ENCODE peak calls at places on chromosomes 4 and X, in four cellular contexts. B, U, E and I are unnamed samples.

GRCh38 chrX:148601034-148601433 is 100.6 kb downstream of the AFF2 start:
- DNase-seq in E (no peak), B (no peak), U (no peak), I (peak)

GRCh38 chr4:2482192-2482591 is 13.3 kb downstream of the RNF4 start:
- DNase-seq in B (no peak), U (no peak), E (no peak), I (no peak)

GRCh38 chr4:128862608-128863313 is 53.3 kb downstream of the JADE1 start:
- DNase-seq in E (no peak), U (no peak), B (peak), I (peak)

GRCh38 chr4:22434895-22435294 is 81.0 kb downstream of the ADGRA3 start:
- DNase-seq in U (peak), E (peak), B (peak), I (peak)

GRCh38 chr4:166077782-166078181 is 204.7 kb downstream of the TLL1 start:
- DNase-seq in U (no peak), E (no peak), B (no peak), I (no peak)

GRCh38 chr4:98602270-98602669 is 56.1 kb downstream of the TSPAN5 start:
- DNase-seq in B (no peak), E (no peak), U (no peak), I (no peak)

GRCh38 chr4:80215449-80216052 is 18.2 kb downstream of the PRDM8 start:
- DNase-seq in B (peak), U (no peak), E (no peak), I (peak)

GRCh38 chrX:920234-920799 is 289.7 kb downstream of the SHOX start:
- DNase-seq in B (no peak), U (no peak), E (no peak), I (no peak)

GRCh38 chrX:74195605-74196004 is 108.4 kb upstream of the ZCCHC13 start:
- DNase-seq in E (no peak), U (no peak), B (no peak), I (no peak)

GRCh38 chr4:86640469-86640868 is 46.4 kb downstream of the PTPN13 start:
- DNase-seq in U (no peak), E (no peak), B (peak), I (no peak)

GRCh38 chr4:84691170-84691691 is 108.3 kb downstream of the CDS1 start:
- DNase-seq in U (no peak), E (no peak), B (peak), I (peak)

GRCh38 chr4:123064390-123064789 is 142.0 kb upstream of the NUDT6 start:
- DNase-seq in U (no peak), B (peak), E (no peak), I (no peak)

GRCh38 chrX:153765138-153766079 is 1.4 kb downstream of the PLXNB3 start:
- DNase-seq in U (peak), E (no peak), B (peak), I (peak)

GRCh38 chr4:7756561-7757355 is 182.9 kb downstream of the AFAP1 start:
- DNase-seq in U (no peak), B (no peak), E (no peak), I (no peak)

GRCh38 chr4:70902577-70903281 is 560 bp downstream of the MOB1B start:
- DNase-seq in E (peak), B (peak), U (no peak), I (peak)

GRCh38 chr4:5809216-5809776 is 83.6 kb downstream of the CRMP1 start:
- DNase-seq in E (no peak), B (peak), U (no peak), I (no peak)

GRCh38 chrX:39755152-39756032 is 342.4 kb downstream of the BCOR start:
- DNase-seq in E (peak), B (peak), U (peak), I (peak)

GRCh38 chr4:7769936-7770674 is 169.6 kb downstream of the AFAP1 start:
- DNase-seq in E (peak), B (peak), U (no peak), I (no peak)

GRCh38 chr4:86556791-86557415 is 37.2 kb upstream of the PTPN13 start:
- DNase-seq in B (no peak), E (no peak), U (no peak), I (no peak)

GRCh38 chr4:186761281-186761897 is 37.7 kb upstream of the FAT1 start:
- DNase-seq in B (no peak), U (no peak), E (no peak), I (no peak)

GRCh38 chr4:95318483-95318882 is 230.3 kb downstream of the UNC5C start:
- DNase-seq in E (no peak), B (no peak), U (no peak), I (no peak)

GRCh38 chr4:101865501-101866062 is 75.1 kb downstream of the BANK1 start:
- DNase-seq in B (peak), E (no peak), U (no peak), I (peak)

GRCh38 chr4:117817316-117817715 is 217.0 kb upstream of the NDST3 start:
- DNase-seq in B (peak), U (no peak), E (no peak), I (peak)

GRCh38 chrX:153634236-153634635 is 12.8 kb upstream of the DUSP9 start:
- DNase-seq in U (no peak), B (no peak), E (no peak), I (no peak)

GRCh38 chr4:174222266-174222872 is 61.1 kb downstream of the FBXO8 start:
- DNase-seq in B (peak), U (no peak), E (peak), I (peak)

GRCh38 chr4:99857302-99857701 is 36.9 kb downstream of the LAMTOR3 start:
- DNase-seq in E (no peak), B (no peak), U (no peak), I (no peak)

GRCh38 chrX:129930941-129931410 is 25.0 kb downstream of the UTP14A start:
- DNase-seq in B (no peak), U (no peak), E (no peak), I (no peak)

GRCh38 chrX:53440631-53441517 is 6.7 kb upstream of the HSD17B10 start:
- DNase-seq in E (no peak), B (peak), U (peak), I (peak)

GRCh38 chrX:9466115-9466495 is 1.2 kb downstream of the TBL1X start:
- DNase-seq in B (peak), U (peak), E (no peak), I (peak)

GRCh38 chr4:6641164-6641970 is 882 bp downstream of the MRFAP1 start:
- DNase-seq in B (peak), E (no peak), U (no peak), I (peak)

GRCh38 chr4:61397174-61397573 is 197.0 kb downstream of the ADGRL3 start:
- DNase-seq in B (peak), U (no peak), E (no peak), I (peak)
- H2BK5ac ChIP-seq in B (no peak), U (no peak), E (no peak), I (no peak)

GRCh38 chr4:108622022-108622421 is 1.6 kb downstream of the RPL34 start:
- DNase-seq in E (no peak), B (no peak), U (no peak), I (no peak)

GRCh38 chr4:108622828-108623227 is 2.5 kb downstream of the RPL34 start:
- DNase-seq in E (no peak), B (no peak), U (no peak), I (no peak)

GRCh38 chr4:108620101-108620932 is at the start of gene RPL34:
- DNase-seq in E (peak), U (peak), B (peak), I (peak)

GRCh38 chr4:108619372-108620100 is 840 bp upstream of the RPL34 start:
- DNase-seq in E (no peak), U (no peak), B (no peak), I (no peak)

DNA sequence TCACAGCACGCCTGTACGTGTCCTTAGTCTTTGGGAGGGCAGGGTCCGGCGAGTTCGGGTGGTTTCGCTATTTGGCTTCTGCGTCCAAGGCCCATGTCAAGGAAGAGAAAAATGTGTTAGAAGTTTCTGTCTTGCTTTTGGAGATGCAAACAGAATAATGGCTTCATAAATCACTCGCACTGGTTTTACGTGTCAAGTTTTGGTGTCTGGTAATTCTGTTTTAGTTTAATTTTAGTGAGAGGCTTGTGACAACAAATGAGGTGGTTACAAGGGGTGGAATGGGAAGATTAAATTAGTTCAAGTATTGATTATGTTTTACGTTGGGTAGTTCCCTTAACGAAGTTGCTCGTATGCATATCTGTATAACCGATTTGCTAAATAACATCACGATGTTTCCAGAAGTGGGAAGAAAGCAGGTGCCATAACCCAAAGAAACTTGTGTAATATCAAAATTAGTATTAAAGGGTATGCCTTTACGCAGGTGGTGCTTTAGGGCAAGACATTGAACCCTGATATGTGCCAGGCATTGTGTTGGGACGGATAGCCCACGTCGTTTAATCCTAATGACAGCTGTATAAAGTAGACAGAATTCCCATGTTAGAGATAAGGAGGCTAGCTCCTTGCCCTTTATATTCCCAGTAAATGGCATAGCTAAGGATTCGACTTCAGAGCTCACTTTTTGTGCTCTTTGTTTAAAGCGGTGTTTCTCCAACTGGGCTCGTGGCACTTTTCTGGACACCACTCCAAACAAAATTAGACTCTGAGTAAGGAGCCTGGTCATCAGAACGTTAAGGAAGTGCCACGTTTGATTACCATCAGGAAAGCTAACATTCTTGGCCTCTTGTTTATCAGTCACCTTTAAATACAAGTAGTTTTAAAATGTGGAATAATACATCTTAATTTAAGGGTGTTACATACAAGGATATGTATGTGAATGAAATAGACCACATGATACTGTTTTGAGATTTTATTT is 843 bp downstream of the RPL34 start:
- DNase-seq in E (no peak), U (no peak), B (peak), I (peak)
- H2BK5ac ChIP-seq in E (no peak), U (peak), B (peak), I (no peak)

DNA sequence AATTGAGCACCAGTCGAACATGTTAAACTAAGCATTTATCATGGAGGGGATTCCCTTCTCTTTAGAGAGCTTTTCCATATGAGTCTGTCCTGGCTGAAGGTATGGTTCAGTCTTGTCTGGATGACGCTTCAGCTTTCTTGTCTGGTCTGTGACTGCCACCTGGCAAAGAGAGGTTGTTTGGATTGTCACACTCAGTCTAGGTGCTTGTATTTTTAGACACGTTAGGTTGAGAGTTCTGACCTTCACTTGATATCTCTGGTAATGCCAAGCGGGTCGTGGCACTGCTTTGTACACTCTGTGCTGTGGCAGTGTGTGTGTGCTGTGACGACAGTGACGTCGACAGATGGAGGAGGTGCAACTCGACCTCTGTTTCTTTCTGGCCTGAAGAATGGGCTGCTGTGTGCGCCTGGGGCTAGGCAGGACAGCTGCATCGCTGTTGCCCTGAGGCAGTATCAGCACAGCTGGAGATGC is 12.6 kb downstream of the NOCT start:
- DNase-seq in U (peak), E (no peak), B (no peak), I (no peak)
- H2BK5ac ChIP-seq in U (no peak), E (no peak), B (no peak), I (no peak)

DNA sequence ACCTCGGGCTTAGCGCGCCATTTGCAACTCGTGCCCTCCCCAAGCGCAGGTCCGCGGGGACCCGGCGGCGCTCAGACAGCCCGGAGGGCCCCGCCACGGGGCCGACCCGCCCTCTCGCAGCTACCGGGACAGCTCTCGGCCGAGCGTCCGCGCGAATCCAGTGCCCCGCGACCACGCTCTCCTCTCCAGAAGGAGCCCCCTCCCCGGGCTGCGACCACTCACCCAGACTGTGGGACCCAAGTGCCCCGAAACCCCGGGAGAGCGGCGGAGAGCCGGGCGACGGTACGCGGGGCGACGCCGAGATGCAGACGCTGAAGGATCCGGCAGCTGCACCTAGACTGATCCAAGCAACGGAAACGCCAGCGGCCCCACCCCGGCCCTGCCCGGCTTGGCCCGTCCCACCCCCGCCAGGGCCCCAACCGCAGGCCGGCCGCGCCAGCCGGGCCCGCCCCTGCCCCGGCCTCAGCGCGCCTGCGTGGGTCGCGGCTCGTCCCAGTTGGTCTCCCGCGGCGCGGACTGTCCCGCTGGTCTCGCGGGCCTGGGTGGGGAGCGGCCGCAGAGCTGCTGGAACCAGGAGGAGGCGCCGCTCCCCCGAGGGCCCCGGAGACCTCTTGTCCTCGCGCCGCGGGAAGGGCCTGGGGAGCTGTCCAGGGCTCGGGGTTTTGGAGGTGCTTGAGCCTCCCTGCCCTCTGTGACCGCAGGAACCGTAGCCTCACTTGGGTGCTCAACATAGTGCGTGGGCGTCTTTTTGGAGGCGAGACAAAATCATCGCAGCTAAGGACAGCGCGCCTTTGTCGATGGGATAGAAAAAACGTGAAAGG is at the start of gene ANXA5:
- DNase-seq in B (peak), E (peak), U (peak), I (peak)
- H2BK5ac ChIP-seq in B (peak), E (no peak), U (peak), I (peak)

GRCh38 chr4:168886361-168886760 is 123.7 kb downstream of the CBR4 start:
- DNase-seq in E (no peak), U (no peak), B (peak), I (peak)

GRCh38 chr4:168882650-168883233 is 127.3 kb downstream of the CBR4 start:
- DNase-seq in U (no peak), E (no peak), B (peak), I (peak)

GRCh38 chr4:168885416-168885815 is 124.6 kb downstream of the CBR4 start:
- DNase-seq in U (no peak), B (no peak), E (no peak), I (no peak)

GRCh38 chr4:168883513-168883912 is 126.5 kb downstream of the CBR4 start:
- DNase-seq in U (no peak), E (no peak), B (peak), I (peak)

GRCh38 chr4:168884251-168885124 is 125.6 kb downstream of the CBR4 start:
- DNase-seq in E (no peak), B (no peak), U (no peak), I (peak)
- H2BK5ac ChIP-seq in E (no peak), B (peak), U (no peak), I (no peak)

GRCh38 chrX:124208675-124209074 is 123.8 kb upstream of the TEX13D start:
- DNase-seq in E (no peak), U (no peak), B (no peak), I (no peak)
- H2BK5ac ChIP-seq in E (no peak), U (no peak), B (no peak), I (no peak)

DNA sequence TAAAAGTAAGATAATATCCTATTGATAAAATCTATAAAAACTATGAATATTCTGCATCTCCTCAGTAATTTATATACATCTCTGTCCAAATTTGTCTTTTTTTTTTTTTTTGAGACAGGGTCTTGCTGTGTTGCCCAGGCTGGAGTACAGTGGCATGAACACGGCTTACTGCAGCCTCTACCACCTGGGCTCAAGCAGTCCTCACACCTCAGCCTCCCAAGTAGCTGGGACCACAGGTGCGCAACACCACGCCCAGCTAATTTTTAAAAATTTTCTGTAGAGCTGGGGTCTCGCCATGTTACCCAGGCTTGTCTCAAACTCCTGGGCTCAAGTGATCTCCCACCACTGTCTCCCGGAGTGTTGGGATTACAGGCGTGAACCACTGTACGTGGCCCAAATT is 12.3 kb upstream of the SEC24D start:
- DNase-seq in B (no peak), U (no peak), E (no peak), I (no peak)
- H2BK5ac ChIP-seq in B (no peak), U (no peak), E (no peak), I (no peak)

DNA sequence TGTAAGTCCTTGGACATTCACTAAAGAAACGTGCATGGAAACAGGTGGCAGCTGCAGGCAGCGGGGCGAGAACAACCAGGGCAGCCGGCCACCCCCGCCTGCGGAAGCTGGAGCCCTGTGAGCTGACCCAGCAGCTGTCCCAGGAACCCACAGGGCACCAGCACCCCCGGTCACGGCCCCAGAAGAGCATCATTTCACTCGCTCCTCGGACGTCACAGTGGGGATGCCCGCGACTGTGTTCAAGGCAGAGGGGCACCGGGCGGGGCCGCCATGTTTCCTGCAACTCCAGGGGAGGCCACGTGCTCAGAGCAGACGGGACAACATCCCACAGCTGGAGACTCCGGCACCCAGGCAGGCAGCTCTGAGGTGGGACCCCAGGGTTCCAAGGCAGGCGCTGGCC is 45.0 kb upstream of the CPLX1 start:
- DNase-seq in E (no peak), U (no peak), B (no peak), I (no peak)
- H2BK5ac ChIP-seq in E (no peak), U (no peak), B (no peak), I (no peak)

DNA sequence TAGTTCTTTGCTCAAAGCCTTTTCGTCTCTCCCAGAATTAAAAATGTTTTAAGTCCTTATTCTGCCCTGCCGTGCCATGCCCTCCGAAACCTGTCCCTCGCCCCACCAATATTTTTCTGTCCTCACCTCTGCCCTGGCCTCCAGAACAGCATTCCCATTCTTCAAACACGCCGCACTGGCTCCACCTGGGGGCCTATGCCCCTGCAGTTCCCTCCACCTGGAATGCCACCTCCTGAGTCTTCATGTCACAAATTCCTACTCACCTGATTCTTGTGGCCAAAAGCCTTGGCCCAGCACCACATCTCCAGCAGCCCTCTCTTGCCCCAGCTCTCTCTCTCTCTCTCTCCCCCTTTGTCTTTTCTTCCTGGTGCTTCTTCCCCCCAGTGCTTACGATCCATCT is 91.6 kb downstream of the APBB2 start:
- DNase-seq in B (no peak), U (peak), E (no peak), I (no peak)
- H2BK5ac ChIP-seq in B (no peak), U (no peak), E (no peak), I (no peak)